ENCODE peak calls at places on chromosomes 12 and 14, in eight cellular contexts. One of them, this sample, is unnamed.

GRCh38 chr12:18969512-18969911 is 160.0 kb upstream of the PLEKHA5 start:
- DNase-seq in Right ventricle myocardium superior: no peak
- DNase-seq in psoas muscle: no peak
- DNase-seq in suprapubic skin: no peak
- DNase-seq in activated CD4-positive, alpha-beta T cell treated with anti-CD3 and anti-CD28 coated beads, Interleukin-2, amount 50 U/mL, for 1 hour: no peak
- DNase-seq in progenitor cell of endocrine pancreas: no peak
- DNase-seq in endothelial cell: no peak
- DNase-seq in HT1080: no peak
- DNase-seq in this sample: no peak

GRCh38 chr14:77991128-77991772 is 178.9 kb upstream of the NRXN3 start:
- DNase-seq in activated CD4-positive, alpha-beta T cell treated with anti-CD3 and anti-CD28 coated beads, Interleukin-2, amount 50 U/mL, for 1 hour: no peak
- DNase-seq in progenitor cell of endocrine pancreas: no peak
- DNase-seq in suprapubic skin: no peak
- DNase-seq in HT1080: no peak
- DNase-seq in endothelial cell: no peak
- DNase-seq in psoas muscle: no peak
- DNase-seq in Right ventricle myocardium superior: no peak
- DNase-seq in this sample: no peak

GRCh38 chr12:1984759-1985158 is 19.5 kb downstream of the DCP1B start:
- DNase-seq in HT1080: no peak
- DNase-seq in Right ventricle myocardium superior: no peak
- DNase-seq in activated CD4-positive, alpha-beta T cell treated with anti-CD3 and anti-CD28 coated beads, Interleukin-2, amount 50 U/mL, for 1 hour: no peak
- DNase-seq in progenitor cell of endocrine pancreas: no peak
- DNase-seq in suprapubic skin: no peak
- DNase-seq in endothelial cell: no peak
- DNase-seq in psoas muscle: no peak
- DNase-seq in this sample: no peak

GRCh38 chr14:51139221-51139681 is 44.3 kb upstream of the TRIM9 start:
- DNase-seq in HT1080: peak
- DNase-seq in suprapubic skin: no peak
- DNase-seq in endothelial cell: no peak
- DNase-seq in psoas muscle: no peak
- DNase-seq in activated CD4-positive, alpha-beta T cell treated with anti-CD3 and anti-CD28 coated beads, Interleukin-2, amount 50 U/mL, for 1 hour: no peak
- DNase-seq in Right ventricle myocardium superior: no peak
- DNase-seq in progenitor cell of endocrine pancreas: no peak
- DNase-seq in this sample: no peak

GRCh38 chr12:118330421-118331018 is 42.2 kb downstream of the TAOK3 start:
- DNase-seq in HT1080: no peak
- DNase-seq in endothelial cell: no peak
- DNase-seq in Right ventricle myocardium superior: no peak
- DNase-seq in suprapubic skin: no peak
- DNase-seq in psoas muscle: no peak
- DNase-seq in activated CD4-positive, alpha-beta T cell treated with anti-CD3 and anti-CD28 coated beads, Interleukin-2, amount 50 U/mL, for 1 hour: no peak
- DNase-seq in progenitor cell of endocrine pancreas: no peak
- DNase-seq in this sample: no peak

GRCh38 chr12:28222081-28222700 is 31.9 kb downstream of the CCDC91 start:
- DNase-seq in Right ventricle myocardium superior: no peak
- DNase-seq in progenitor cell of endocrine pancreas: no peak
- DNase-seq in HT1080: no peak
- DNase-seq in activated CD4-positive, alpha-beta T cell treated with anti-CD3 and anti-CD28 coated beads, Interleukin-2, amount 50 U/mL, for 1 hour: peak
- DNase-seq in suprapubic skin: no peak
- DNase-seq in psoas muscle: no peak
- DNase-seq in endothelial cell: no peak
- DNase-seq in this sample: no peak

GRCh38 chr14:30283822-30284446 is 275.0 kb upstream of the G2E3 start:
- DNase-seq in suprapubic skin: no peak
- DNase-seq in Right ventricle myocardium superior: no peak
- DNase-seq in activated CD4-positive, alpha-beta T cell treated with anti-CD3 and anti-CD28 coated beads, Interleukin-2, amount 50 U/mL, for 1 hour: no peak
- DNase-seq in HT1080: peak
- DNase-seq in psoas muscle: no peak
- DNase-seq in progenitor cell of endocrine pancreas: no peak
- DNase-seq in endothelial cell: peak
- DNase-seq in this sample: no peak

GRCh38 chr12:132106921-132107320 is 37.2 kb downstream of the DDX51 start:
- DNase-seq in progenitor cell of endocrine pancreas: no peak
- DNase-seq in HT1080: peak
- DNase-seq in psoas muscle: no peak
- DNase-seq in Right ventricle myocardium superior: no peak
- DNase-seq in activated CD4-positive, alpha-beta T cell treated with anti-CD3 and anti-CD28 coated beads, Interleukin-2, amount 50 U/mL, for 1 hour: no peak
- DNase-seq in endothelial cell: no peak
- DNase-seq in suprapubic skin: no peak
- DNase-seq in this sample: no peak

GRCh38 chr12:89733579-89734201 is 25.1 kb upstream of the ATP2B1 start:
- DNase-seq in HT1080: peak
- DNase-seq in progenitor cell of endocrine pancreas: no peak
- DNase-seq in activated CD4-positive, alpha-beta T cell treated with anti-CD3 and anti-CD28 coated beads, Interleukin-2, amount 50 U/mL, for 1 hour: no peak
- DNase-seq in Right ventricle myocardium superior: no peak
- DNase-seq in psoas muscle: no peak
- DNase-seq in suprapubic skin: no peak
- DNase-seq in endothelial cell: no peak
- DNase-seq in this sample: no peak

GRCh38 chr12:24565300-24565699 is 383.6 kb downstream of the BCAT1 start:
- DNase-seq in HT1080: no peak
- DNase-seq in psoas muscle: no peak
- DNase-seq in suprapubic skin: no peak
- DNase-seq in progenitor cell of endocrine pancreas: no peak
- DNase-seq in activated CD4-positive, alpha-beta T cell treated with anti-CD3 and anti-CD28 coated beads, Interleukin-2, amount 50 U/mL, for 1 hour: no peak
- DNase-seq in endothelial cell: no peak
- DNase-seq in Right ventricle myocardium superior: no peak
- DNase-seq in this sample: no peak

GRCh38 chr12:64258576-64258975 is 36.5 kb upstream of the KICS2 start:
- DNase-seq in progenitor cell of endocrine pancreas: no peak
- DNase-seq in Right ventricle myocardium superior: no peak
- DNase-seq in HT1080: no peak
- DNase-seq in activated CD4-positive, alpha-beta T cell treated with anti-CD3 and anti-CD28 coated beads, Interleukin-2, amount 50 U/mL, for 1 hour: no peak
- DNase-seq in psoas muscle: no peak
- DNase-seq in endothelial cell: no peak
- DNase-seq in suprapubic skin: no peak
- DNase-seq in this sample: no peak

GRCh38 chr12:3164454-3165310 is 87.5 kb downstream of the TSPAN9 start:
- DNase-seq in endothelial cell: no peak
- DNase-seq in activated CD4-positive, alpha-beta T cell treated with anti-CD3 and anti-CD28 coated beads, Interleukin-2, amount 50 U/mL, for 1 hour: no peak
- DNase-seq in Right ventricle myocardium superior: no peak
- DNase-seq in progenitor cell of endocrine pancreas: no peak
- DNase-seq in HT1080: no peak
- DNase-seq in suprapubic skin: no peak
- DNase-seq in psoas muscle: peak
- DNase-seq in this sample: peak

GRCh38 chr12:50174971-50175715 is 8.0 kb upstream of the CERS5 start:
- DNase-seq in activated CD4-positive, alpha-beta T cell treated with anti-CD3 and anti-CD28 coated beads, Interleukin-2, amount 50 U/mL, for 1 hour: no peak
- DNase-seq in endothelial cell: peak
- DNase-seq in HT1080: peak
- DNase-seq in psoas muscle: no peak
- DNase-seq in progenitor cell of endocrine pancreas: no peak
- DNase-seq in suprapubic skin: no peak
- DNase-seq in Right ventricle myocardium superior: no peak
- DNase-seq in this sample: no peak

GRCh38 chr12:120739031-120739762 is 13.6 kb downstream of the ACADS start:
- DNase-seq in progenitor cell of endocrine pancreas: no peak
- DNase-seq in suprapubic skin: no peak
- DNase-seq in endothelial cell: no peak
- DNase-seq in Right ventricle myocardium superior: no peak
- DNase-seq in activated CD4-positive, alpha-beta T cell treated with anti-CD3 and anti-CD28 coated beads, Interleukin-2, amount 50 U/mL, for 1 hour: no peak
- DNase-seq in HT1080: no peak
- DNase-seq in psoas muscle: no peak
- DNase-seq in this sample: no peak

GRCh38 chr14:60195179-60195810 is 30.1 kb upstream of the DHRS7 start:
- DNase-seq in endothelial cell: no peak
- DNase-seq in progenitor cell of endocrine pancreas: no peak
- DNase-seq in suprapubic skin: no peak
- DNase-seq in activated CD4-positive, alpha-beta T cell treated with anti-CD3 and anti-CD28 coated beads, Interleukin-2, amount 50 U/mL, for 1 hour: no peak
- DNase-seq in Right ventricle myocardium superior: no peak
- DNase-seq in psoas muscle: no peak
- DNase-seq in HT1080: no peak
- DNase-seq in this sample: no peak

GRCh38 chr12:53219956-53220856 is 11.8 kb downstream of the RARG start:
- DNase-seq in psoas muscle: peak
- DNase-seq in Right ventricle myocardium superior: peak
- DNase-seq in progenitor cell of endocrine pancreas: no peak
- DNase-seq in endothelial cell: no peak
- DNase-seq in activated CD4-positive, alpha-beta T cell treated with anti-CD3 and anti-CD28 coated beads, Interleukin-2, amount 50 U/mL, for 1 hour: peak
- DNase-seq in HT1080: peak
- DNase-seq in suprapubic skin: no peak
- DNase-seq in this sample: peak